ENCODE peak calls at places on chromosomes 12 and 14, in eight cellular contexts. M is OCI-LY7, R is SK-N-SH, J is GM23248, K is PC-9, Y is GM23338, O is PC-3, Z is hepatocyte. W is an unnamed sample.

GRCh38 chr12:45895961-45896360 is 94.4 kb downstream of the SCAF11 start:
- DNase-seq in Z (no peak), R (no peak), Y (no peak), M (no peak), J (no peak), O (no peak), K (no peak), W (no peak)

GRCh38 chr12:114682920-114683708 is 861 bp downstream of the TBX3 start:
- DNase-seq in O (peak; percentile 47), Y (no peak), K (no peak), Z (no peak), J (peak; percentile 72), M (no peak), R (no peak), W (no peak)

GRCh38 chr12:52036587-52037171 is 14.6 kb upstream of the NR4A1 start:
- DNase-seq in Z (peak; percentile 95), K (peak; percentile 85), Y (peak; percentile 84), M (peak; percentile 84), J (peak; percentile 96), O (peak; percentile 81), R (peak; percentile 89), W (peak; percentile 78)

GRCh38 chr12:103333676-103334075 is 162.1 kb downstream of the C12orf42 start:
- DNase-seq in K (no peak), O (no peak), Y (no peak), J (no peak), Z (no peak), M (no peak), R (no peak), W (no peak)

GRCh38 chr12:57845478-57846284 is 848 bp downstream of the CTDSP2 start:
- DNase-seq in R (peak; percentile 84), Z (peak; percentile 88), K (peak; percentile 54), M (peak; percentile 72), Y (peak; percentile 71), J (peak; percentile 81), O (peak; percentile 47), W (peak; percentile 68)

GRCh38 chr12:126163984-126164383 is 1098.7 kb downstream of the AACS start:
- DNase-seq in Y (no peak), O (no peak), M (no peak), R (no peak), K (no peak), Z (no peak), J (no peak), W (no peak)

GRCh38 chr12:123522164-123522563 is 11.4 kb downstream of the RILPL1 start:
- DNase-seq in J (no peak), M (no peak), Y (no peak), K (no peak), R (no peak), Z (no peak), O (no peak), W (no peak)

GRCh38 chr14:57189070-57189469 is 79.6 kb downstream of the EXOC5 start:
- DNase-seq in Z (peak; percentile 38), M (no peak), R (peak; percentile 48), Y (peak; percentile 44), K (no peak), O (peak; percentile 67), J (peak; percentile 45), W (no peak)

GRCh38 chr12:118560733-118561132 is 184.4 kb downstream of the SUDS3 start:
- DNase-seq in K (no peak), O (no peak), J (no peak), R (no peak), Y (no peak), Z (no peak), M (no peak), W (no peak)

GRCh38 chr12:88934163-88934747 is 354.0 kb upstream of the KITLG start:
- DNase-seq in Y (no peak), O (peak; percentile 78), K (no peak), J (peak; percentile 78), M (no peak), R (no peak), Z (peak; percentile 22), W (no peak)

GRCh38 chr12:92775416-92775815 is 72.6 kb downstream of the PLEKHG7 start:
- DNase-seq in Y (no peak), M (no peak), Z (no peak), R (no peak), K (no peak), O (no peak), J (no peak), W (no peak)

GRCh38 chr14:83463500-83464098 is 1929.9 kb upstream of the SEL1L start:
- DNase-seq in R (peak; percentile 7), M (peak; percentile 63), O (peak; percentile 46), Y (peak; percentile 80), K (no peak), J (peak; percentile 67), Z (peak; percentile 78), W (peak; percentile 96)

GRCh38 chr12:49674318-49674985 is 32.8 kb downstream of the FMNL3 start:
- DNase-seq in M (no peak), Z (no peak), Y (no peak), O (no peak), J (peak; percentile 64), R (no peak), K (no peak), W (no peak)

GRCh38 chr12:19451196-19451595 is 11.9 kb downstream of the AEBP2 start:
- DNase-seq in R (peak; percentile 27), O (no peak), J (peak; percentile 23), Y (no peak), M (no peak), K (no peak), Z (no peak), W (no peak)

GRCh38 chr12:116248433-116248832 is 29.1 kb downstream of the MED13L start:
- DNase-seq in Y (no peak), K (no peak), J (no peak), Z (no peak), M (no peak), O (no peak), R (no peak), W (no peak)

GRCh38 chr12:66418908-66419307 is 116.6 kb downstream of the HELB start:
- DNase-seq in Z (no peak), J (no peak), R (no peak), K (no peak), M (no peak), Y (no peak), O (no peak), W (no peak)

GRCh38 chr12:124073636-124074035 is 100.6 kb downstream of the ZNF664 start:
- DNase-seq in M (no peak), O (peak; percentile 6), R (no peak), Y (no peak), Z (no peak), J (no peak), K (no peak), W (no peak)

GRCh38 chr12:47111392-47111778 is 31.6 kb upstream of the AMIGO2 start:
- DNase-seq in K (no peak), Z (no peak), M (no peak), R (no peak), Y (no peak), J (no peak), O (no peak), W (no peak)

GRCh38 chr14:49303952-49304516 is 282.1 kb downstream of the RPS29 start:
- DNase-seq in Z (peak; percentile 67), J (peak; percentile 35), O (peak; percentile 60), M (peak; percentile 10), K (peak; percentile 8), R (no peak), Y (peak; percentile 84), W (peak; percentile 70)

GRCh38 chr12:14263742-14264141 is 101.7 kb upstream of the ATF7IP start:
- DNase-seq in Y (no peak), K (no peak), M (no peak), O (peak; percentile 20), Z (no peak), R (no peak), J (no peak), W (no peak)
- H2AFZ ChIP-seq in Y (no peak overlapping the region), K (no peak overlapping the region), M (no peak overlapping the region), O (no peak overlapping the region), Z (no peak overlapping the region), R (no peak overlapping the region), J (no peak overlapping the region), W (no peak overlapping the region)

GRCh38 chr12:27777141-27777540 is 2.9 kb upstream of the KLHL42 start:
- DNase-seq in R (no peak), Y (no peak), J (no peak), O (no peak), K (no peak), Z (no peak), M (no peak), W (no peak)

GRCh38 chr12:27779837-27780611 is at the start of the genes KLHL42 and MANSC4:
- DNase-seq in Y (peak; percentile 89), O (peak; percentile 72), R (peak; percentile 92), Z (peak; percentile 85), M (peak; percentile 85), K (peak; percentile 77), J (peak; percentile 88), W (peak; percentile 88)

GRCh38 chr12:27780612-27781408 is 774 bp upstream of the MANSC4 start:
- DNase-seq in R (peak; percentile 70), O (peak; percentile 93), K (peak; percentile 65), Y (peak; percentile 60), M (peak; percentile 71), J (peak; percentile 64), Z (peak; percentile 13), W (peak; percentile 73)

GRCh38 chr12:27779416-27779815 is 617 bp upstream of the KLHL42 start:
- DNase-seq in M (peak; percentile 50), R (peak; percentile 75), Y (peak; percentile 41), Z (peak; percentile 25), K (peak; percentile 15), O (no peak), J (peak; percentile 39), W (peak; percentile 76)

GRCh38 chr12:27778206-27778605 is 1.8 kb upstream of the KLHL42 start:
- DNase-seq in R (no peak), Y (no peak), K (no peak), Z (no peak), O (no peak), J (no peak), M (no peak), W (no peak)
- H3K9me2 ChIP-seq in R (no peaks in the 10 kb centered on the region), Y (no peaks in the 10 kb centered on the region), K (no peaks in the 10 kb centered on the region), Z (no peaks in the 10 kb centered on the region), O (no peaks in the 10 kb centered on the region), J (no peaks in the 10 kb centered on the region), M (no peaks in the 10 kb centered on the region), W (no peaks in the 10 kb centered on the region)

DNA sequence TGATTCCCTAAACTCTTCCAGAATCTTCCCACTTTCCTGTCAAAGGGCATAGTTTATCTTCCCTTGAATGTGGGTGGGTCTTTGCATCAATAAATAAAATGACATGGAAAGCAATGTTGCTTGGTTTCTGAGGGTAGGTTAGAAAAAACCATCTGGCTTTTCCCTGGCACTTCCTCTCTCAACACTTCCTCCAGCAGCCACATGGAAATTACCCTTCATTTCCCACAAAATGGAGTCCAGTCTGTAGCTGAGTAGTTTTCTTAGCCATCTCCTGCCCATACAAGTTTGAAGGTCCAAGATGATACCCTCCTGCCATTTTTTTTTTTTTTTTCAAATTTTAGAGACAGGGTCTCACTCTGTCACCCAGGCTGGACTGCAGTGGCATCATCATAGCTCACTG is 11.1 kb upstream of the NDUFA12 start:
- DNase-seq in O (no peak), J (no peak), Z (no peak), Y (peak; percentile 13), M (no peak), K (no peak), R (no peak), W (no peak)
- H2AFZ ChIP-seq in O (no peak overlapping the region), J (no peak overlapping the region), Z (no peak overlapping the region), Y (no peak overlapping the region), M (no peak overlapping the region), K (no peak overlapping the region), R (no peak overlapping the region), W (no peak overlapping the region)

DNA sequence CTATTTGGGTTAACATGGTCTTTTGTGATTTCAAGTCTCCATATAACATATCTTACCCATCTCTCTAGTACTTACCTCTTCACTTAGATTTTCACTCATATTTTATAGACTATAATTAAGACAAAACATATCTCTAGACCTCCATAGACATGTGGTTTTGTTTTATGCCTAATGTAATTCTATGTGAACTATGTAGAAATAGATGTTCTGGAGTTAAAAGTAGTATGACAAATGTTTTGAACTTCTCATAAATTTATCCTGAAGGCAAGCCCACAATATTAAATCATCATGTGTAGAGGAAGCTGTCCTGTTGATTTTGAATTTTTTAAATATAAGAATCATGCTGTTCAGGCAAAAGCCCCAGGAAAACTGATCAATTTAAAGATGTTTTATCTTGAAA is 169.2 kb downstream of the SYT1 start:
- DNase-seq in R (no peak), K (no peak), J (no peak), O (no peak), M (no peak), Z (no peak), Y (no peak), W (no peak)
- H3K9me2 ChIP-seq in R (no peaks in the 10 kb centered on the region), K (no peaks in the 10 kb centered on the region), J (no peaks in the 10 kb centered on the region), O (no peaks in the 10 kb centered on the region), M (no peaks in the 10 kb centered on the region), Z (no peaks in the 10 kb centered on the region), Y (no peaks in the 10 kb centered on the region), W (no peaks in the 10 kb centered on the region)